ENCODE peak calls at places on chromosomes 5 and 9, in nine cellular contexts. One of them, this sample, is unnamed.

GRCh38 chr5:91638010-91638409 is 254.9 kb upstream of the ARRDC3 start:
- DNase-seq in body of pancreas: no peak
- DNase-seq in lung: no peak
- DNase-seq in progenitor cell of endocrine pancreas: no peak
- DNase-seq in psoas muscle: no peak
- DNase-seq in PC-9: no peak
- DNase-seq in kidney epithelial cell: no peak
- DNase-seq in ovary: no peak
- DNase-seq in BJ: no peak
- DNase-seq in this sample: no peak

GRCh38 chr9:130894546-130894945 is 2.1 kb downstream of the QRFP start:
- DNase-seq in body of pancreas: no peak
- DNase-seq in lung: no peak
- DNase-seq in progenitor cell of endocrine pancreas: no peak
- DNase-seq in psoas muscle: no peak
- DNase-seq in PC-9: no peak
- DNase-seq in kidney epithelial cell: no peak
- DNase-seq in ovary: no peak
- DNase-seq in BJ: no peak
- DNase-seq in this sample: no peak

GRCh38 chr9:4138180-4138579 is 161.7 kb downstream of the GLIS3 start:
- DNase-seq in body of pancreas: no peak
- DNase-seq in lung: no peak
- DNase-seq in progenitor cell of endocrine pancreas: no peak
- DNase-seq in psoas muscle: no peak
- DNase-seq in PC-9: no peak
- DNase-seq in kidney epithelial cell: no peak
- DNase-seq in ovary: no peak
- DNase-seq in BJ: no peak
- DNase-seq in this sample: no peak

GRCh38 chr5:148540636-148541035 is 113.7 kb downstream of the HTR4 start:
- DNase-seq in body of pancreas: no peak
- DNase-seq in lung: no peak
- DNase-seq in progenitor cell of endocrine pancreas: no peak
- DNase-seq in psoas muscle: no peak
- DNase-seq in PC-9: no peak
- DNase-seq in kidney epithelial cell: no peak
- DNase-seq in ovary: no peak
- DNase-seq in BJ: no peak
- DNase-seq in this sample: no peak

GRCh38 chr5:171808951-171809350 is 23.3 kb downstream of the SMIM23 start:
- DNase-seq in body of pancreas: no peak
- DNase-seq in lung: no peak
- DNase-seq in progenitor cell of endocrine pancreas: no peak
- DNase-seq in psoas muscle: no peak
- DNase-seq in PC-9: no peak
- DNase-seq in kidney epithelial cell: no peak
- DNase-seq in ovary: no peak
- DNase-seq in BJ: no peak
- DNase-seq in this sample: no peak

GRCh38 chr9:95809686-95810085 is 65.8 kb upstream of the ERCC6L2 start:
- DNase-seq in body of pancreas: no peak
- DNase-seq in lung: no peak
- DNase-seq in progenitor cell of endocrine pancreas: no peak
- DNase-seq in psoas muscle: no peak
- DNase-seq in PC-9: no peak
- DNase-seq in kidney epithelial cell: no peak
- DNase-seq in ovary: no peak
- DNase-seq in BJ: no peak
- DNase-seq in this sample: no peak

GRCh38 chr5:62127098-62127736 is 178.8 kb upstream of the KIF2A start:
- DNase-seq in body of pancreas: no peak
- DNase-seq in lung: no peak
- DNase-seq in progenitor cell of endocrine pancreas: no peak
- DNase-seq in psoas muscle: no peak
- DNase-seq in PC-9: no peak
- DNase-seq in kidney epithelial cell: no peak
- DNase-seq in ovary: no peak
- DNase-seq in BJ: no peak
- DNase-seq in this sample: no peak

GRCh38 chr9:114110180-114110579 is 11.1 kb upstream of the KIF12 start:
- DNase-seq in body of pancreas: no peak
- DNase-seq in lung: no peak
- DNase-seq in progenitor cell of endocrine pancreas: no peak
- DNase-seq in psoas muscle: no peak
- DNase-seq in PC-9: no peak
- DNase-seq in kidney epithelial cell: peak
- DNase-seq in ovary: no peak
- DNase-seq in BJ: peak
- DNase-seq in this sample: peak

GRCh38 chr5:154761062-154761740 is 6.0 kb downstream of the LARP1 start:
- DNase-seq in body of pancreas: no peak
- DNase-seq in lung: no peak
- DNase-seq in progenitor cell of endocrine pancreas: no peak
- DNase-seq in psoas muscle: no peak
- DNase-seq in PC-9: no peak
- DNase-seq in kidney epithelial cell: no peak
- DNase-seq in ovary: no peak
- DNase-seq in BJ: no peak
- DNase-seq in this sample: no peak

GRCh38 chr5:62536783-62537182 is 41.8 kb upstream of the LRRC70 start:
- DNase-seq in body of pancreas: no peak
- DNase-seq in lung: no peak
- DNase-seq in progenitor cell of endocrine pancreas: no peak
- DNase-seq in psoas muscle: no peak
- DNase-seq in PC-9: no peak
- DNase-seq in kidney epithelial cell: no peak
- DNase-seq in ovary: no peak
- DNase-seq in BJ: no peak
- DNase-seq in this sample: no peak

GRCh38 chr5:151805414-151806225 is 33.9 kb downstream of the G3BP1 start:
- DNase-seq in body of pancreas: no peak
- DNase-seq in lung: no peak
- DNase-seq in progenitor cell of endocrine pancreas: no peak
- DNase-seq in psoas muscle: no peak
- DNase-seq in PC-9: no peak
- DNase-seq in kidney epithelial cell: no peak
- DNase-seq in ovary: no peak
- DNase-seq in BJ: peak
- DNase-seq in this sample: peak

GRCh38 chr5:88824892-88825781 is 57.8 kb downstream of the MEF2C start:
- DNase-seq in body of pancreas: no peak
- DNase-seq in lung: no peak
- DNase-seq in progenitor cell of endocrine pancreas: no peak
- DNase-seq in psoas muscle: no peak
- DNase-seq in PC-9: no peak
- DNase-seq in kidney epithelial cell: peak
- DNase-seq in ovary: no peak
- DNase-seq in BJ: peak
- DNase-seq in this sample: peak

GRCh38 chr5:10635257-10635860 is 71.5 kb downstream of the ANKRD33B start:
- DNase-seq in body of pancreas: no peak
- DNase-seq in lung: no peak
- DNase-seq in progenitor cell of endocrine pancreas: no peak
- DNase-seq in psoas muscle: no peak
- DNase-seq in PC-9: peak
- DNase-seq in kidney epithelial cell: peak
- DNase-seq in ovary: no peak
- DNase-seq in BJ: no peak
- DNase-seq in this sample: no peak

GRCh38 chr5:10563940-10564837 is at the start of gene ANKRD33B:
- DNase-seq in body of pancreas: peak
- DNase-seq in lung: peak
- DNase-seq in progenitor cell of endocrine pancreas: peak
- DNase-seq in psoas muscle: peak
- DNase-seq in PC-9: peak
- DNase-seq in kidney epithelial cell: no peak
- DNase-seq in ovary: peak
- DNase-seq in BJ: no peak
- DNase-seq in this sample: no peak

GRCh38 chr9:93667627-93668026 is 91.2 kb downstream of the PHF2 start:
- DNase-seq in body of pancreas: peak
- DNase-seq in lung: no peak
- DNase-seq in progenitor cell of endocrine pancreas: no peak
- DNase-seq in psoas muscle: peak
- DNase-seq in PC-9: no peak
- DNase-seq in kidney epithelial cell: no peak
- DNase-seq in ovary: peak
- DNase-seq in BJ: no peak
- DNase-seq in this sample: no peak

GRCh38 chr5:1555011-1555807 is 31.4 kb upstream of the LPCAT1 start:
- DNase-seq in body of pancreas: no peak
- DNase-seq in lung: peak
- DNase-seq in progenitor cell of endocrine pancreas: no peak
- DNase-seq in psoas muscle: no peak
- DNase-seq in PC-9: peak
- DNase-seq in kidney epithelial cell: peak
- DNase-seq in ovary: no peak
- DNase-seq in BJ: no peak
- DNase-seq in this sample: peak

GRCh38 chr5:72363146-72363802 is 43.1 kb downstream of the PTCD2 start:
- DNase-seq in body of pancreas: no peak
- DNase-seq in lung: no peak
- DNase-seq in progenitor cell of endocrine pancreas: no peak
- DNase-seq in psoas muscle: no peak
- DNase-seq in PC-9: peak
- DNase-seq in kidney epithelial cell: peak
- DNase-seq in ovary: no peak
- DNase-seq in BJ: no peak
- DNase-seq in this sample: peak

GRCh38 chr5:98365126-98365525 is 408.3 kb upstream of the RGMB start:
- DNase-seq in body of pancreas: no peak
- DNase-seq in lung: no peak
- DNase-seq in progenitor cell of endocrine pancreas: no peak
- DNase-seq in psoas muscle: no peak
- DNase-seq in PC-9: no peak
- DNase-seq in kidney epithelial cell: no peak
- DNase-seq in ovary: no peak
- DNase-seq in BJ: no peak
- DNase-seq in this sample: no peak

GRCh38 chr5:68499952-68500351 is 284.4 kb downstream of the PIK3R1 start:
- DNase-seq in body of pancreas: no peak
- DNase-seq in lung: no peak
- DNase-seq in progenitor cell of endocrine pancreas: no peak
- DNase-seq in psoas muscle: no peak
- DNase-seq in PC-9: no peak
- DNase-seq in kidney epithelial cell: no peak
- DNase-seq in ovary: no peak
- DNase-seq in BJ: no peak
- DNase-seq in this sample: peak

GRCh38 chr5:81901539-81901938 is 70.3 kb upstream of the ATG10 start:
- DNase-seq in body of pancreas: no peak
- DNase-seq in lung: no peak
- DNase-seq in progenitor cell of endocrine pancreas: no peak
- DNase-seq in psoas muscle: no peak
- DNase-seq in PC-9: no peak
- DNase-seq in kidney epithelial cell: no peak
- DNase-seq in ovary: no peak
- DNase-seq in BJ: no peak
- DNase-seq in this sample: no peak

GRCh38 chr9:37963936-37964739 is 60.2 kb upstream of the SLC25A51 start:
- DNase-seq in body of pancreas: peak
- DNase-seq in lung: peak
- DNase-seq in progenitor cell of endocrine pancreas: peak
- DNase-seq in psoas muscle: no peak
- DNase-seq in PC-9: peak
- DNase-seq in kidney epithelial cell: no peak
- DNase-seq in ovary: no peak
- DNase-seq in BJ: peak
- DNase-seq in this sample: peak

GRCh38 chr5:150640311-150641005 is at the start of gene SYNPO:
- DNase-seq in body of pancreas: no peak
- DNase-seq in lung: peak
- DNase-seq in progenitor cell of endocrine pancreas: no peak
- DNase-seq in psoas muscle: peak
- DNase-seq in PC-9: peak
- DNase-seq in kidney epithelial cell: peak
- DNase-seq in ovary: peak
- DNase-seq in BJ: peak
- DNase-seq in this sample: peak
- TF ChIP-seq CTCF in body of pancreas: no peak
- TF ChIP-seq CTCF in lung: no peak
- TF ChIP-seq CTCF in progenitor cell of endocrine pancreas: no peak
- TF ChIP-seq CTCF in psoas muscle: no peak
- TF ChIP-seq CTCF in PC-9: no peak
- TF ChIP-seq CTCF in kidney epithelial cell: no peak
- TF ChIP-seq CTCF in ovary: no peak
- TF ChIP-seq CTCF in BJ: peak
- TF ChIP-seq CTCF in this sample: peak

GRCh38 chr5:50922942-50923767 is 256.7 kb downstream of the PARP8 start:
- DNase-seq in body of pancreas: no peak
- DNase-seq in lung: no peak
- DNase-seq in progenitor cell of endocrine pancreas: no peak
- DNase-seq in psoas muscle: peak
- DNase-seq in PC-9: no peak
- DNase-seq in kidney epithelial cell: no peak
- DNase-seq in ovary: no peak
- DNase-seq in BJ: no peak
- DNase-seq in this sample: no peak
- TF ChIP-seq CTCF in body of pancreas: no peak
- TF ChIP-seq CTCF in lung: no peak
- TF ChIP-seq CTCF in progenitor cell of endocrine pancreas: no peak
- TF ChIP-seq CTCF in psoas muscle: no peak
- TF ChIP-seq CTCF in PC-9: no peak
- TF ChIP-seq CTCF in kidney epithelial cell: no peak
- TF ChIP-seq CTCF in ovary: no peak
- TF ChIP-seq CTCF in BJ: no peak
- TF ChIP-seq CTCF in this sample: no peak

DNA sequence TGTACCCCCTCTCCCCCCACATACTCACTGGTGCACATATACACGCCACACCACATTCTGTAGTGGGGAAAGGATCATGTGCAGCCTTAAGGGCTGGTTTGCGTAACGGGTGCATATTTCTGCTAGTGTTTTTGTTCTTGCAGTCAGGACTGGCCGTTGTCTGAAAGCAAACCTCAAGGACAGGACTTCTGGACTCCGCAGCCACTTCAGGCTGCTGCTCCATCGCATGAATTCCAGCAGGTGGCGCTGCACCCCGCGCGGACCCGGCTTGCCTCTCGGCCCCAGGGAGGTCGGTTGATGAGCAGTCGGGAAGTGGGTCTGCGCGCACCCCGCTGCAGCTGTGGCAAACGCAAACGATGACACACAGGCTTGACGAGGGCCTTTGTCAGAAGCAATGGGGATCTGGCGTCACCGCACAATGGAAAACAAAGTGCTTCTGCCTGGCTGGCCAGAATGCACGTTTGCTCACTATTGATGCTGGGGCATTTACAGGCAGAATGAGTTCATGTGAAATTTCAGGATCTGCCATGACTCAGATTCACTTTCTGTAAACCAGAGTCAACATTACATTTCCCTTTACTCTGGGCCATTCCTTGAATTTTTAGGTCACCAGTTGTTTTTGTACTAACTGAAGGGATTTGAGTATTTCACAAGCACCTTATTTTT is 36.3 kb upstream of the GLRX start:
- DNase-seq in body of pancreas: peak
- DNase-seq in lung: peak
- DNase-seq in progenitor cell of endocrine pancreas: peak
- DNase-seq in psoas muscle: peak
- DNase-seq in PC-9: peak
- DNase-seq in kidney epithelial cell: peak
- DNase-seq in ovary: peak
- DNase-seq in BJ: peak
- DNase-seq in this sample: peak
- TF ChIP-seq CTCF in body of pancreas: peak
- TF ChIP-seq CTCF in lung: peak
- TF ChIP-seq CTCF in progenitor cell of endocrine pancreas: peak
- TF ChIP-seq CTCF in psoas muscle: peak
- TF ChIP-seq CTCF in PC-9: peak
- TF ChIP-seq CTCF in kidney epithelial cell: peak
- TF ChIP-seq CTCF in ovary: peak
- TF ChIP-seq CTCF in BJ: peak
- TF ChIP-seq CTCF in this sample: peak

GRCh38 chr9:34010979-34011378 is 37.7 kb downstream of the UBAP2 start:
- DNase-seq in body of pancreas: no peak
- DNase-seq in lung: no peak
- DNase-seq in progenitor cell of endocrine pancreas: no peak
- DNase-seq in psoas muscle: no peak
- DNase-seq in PC-9: no peak
- DNase-seq in kidney epithelial cell: no peak
- DNase-seq in ovary: no peak
- DNase-seq in BJ: no peak
- DNase-seq in this sample: no peak
- TF ChIP-seq CTCF in body of pancreas: no peak
- TF ChIP-seq CTCF in lung: no peak
- TF ChIP-seq CTCF in progenitor cell of endocrine pancreas: peak
- TF ChIP-seq CTCF in psoas muscle: no peak
- TF ChIP-seq CTCF in PC-9: peak
- TF ChIP-seq CTCF in kidney epithelial cell: no peak
- TF ChIP-seq CTCF in ovary: no peak
- TF ChIP-seq CTCF in BJ: peak
- TF ChIP-seq CTCF in this sample: peak